ENCODE peak calls at places on chromosomes 6 and 20, in four cellular contexts. M is colonic mucosa, O is lung, S is neuronal stem cell. X is an unnamed sample. For H3K4me1, the result is how much of the 10 kb centered on the place peaks cover.

GRCh38 chr6:8243462-8243861 is 141.1 kb upstream of the EEF1E1 start:
- DNase-seq in O (no peak), M (no peak), S (no peak), X (no peak)

GRCh38 chr6:148502083-148502772 is 159.6 kb downstream of the SASH1 start:
- DNase-seq in S (no peak), M (no peak), O (no peak), X (no peak)

GRCh38 chr6:41153451-41153850 is 696 bp downstream of the TREML1 start:
- DNase-seq in O (no peak), S (no peak), M (no peak), X (no peak)

GRCh38 chr6:14806101-14806500 is 439.8 kb upstream of the JARID2 start:
- DNase-seq in O (no peak), M (no peak), S (no peak), X (no peak)

GRCh38 chr6:51934098-51934497 is 153.3 kb downstream of the PKHD1 start:
- DNase-seq in M (no peak), S (no peak), O (no peak), X (no peak)

GRCh38 chr6:40427196-40427595 is 160.0 kb downstream of the LRFN2 start:
- DNase-seq in O (no peak), M (no peak), S (no peak), X (no peak)

GRCh38 chr20:58228484-58229197 is at the start of gene ANKRD60:
- DNase-seq in S (peak), O (no peak), M (no peak), X (peak)

GRCh38 chr6:17589402-17590116 is 10.5 kb upstream of the FAM8A1 start:
- DNase-seq in S (no peak), O (peak), M (peak), X (no peak)

GRCh38 chr20:21183722-21184121 is 57.8 kb downstream of the KIZ start:
- DNase-seq in O (no peak), M (no peak), S (no peak), X (no peak)

GRCh38 chr6:150527100-150527499 is 72.6 kb upstream of the PLEKHG1 start:
- DNase-seq in O (no peak), S (no peak), M (peak), X (no peak)

GRCh38 chr20:38931984-38932383 is 5.8 kb downstream of the FAM83D start:
- DNase-seq in O (no peak), M (no peak), S (no peak), X (no peak)

GRCh38 chr6:105992315-105992961 is 93.7 kb upstream of the PRDM1 start:
- DNase-seq in M (peak), S (peak), O (peak), X (peak)

GRCh38 chr20:22824077-22824476 is 211.0 kb upstream of the SSTR4 start:
- DNase-seq in S (no peak), O (no peak), M (no peak), X (no peak)

GRCh38 chr20:19807901-19808300 is 49.8 kb downstream of the RIN2 start:
- DNase-seq in S (no peak), M (no peak), O (no peak), X (no peak)

GRCh38 chr20:47489448-47489872 is 12.2 kb upstream of the NCOA3 start:
- DNase-seq in O (no peak), S (no peak), M (no peak), X (no peak)

GRCh38 chr6:111771084-111771411 is 102.2 kb downstream of the FYN start:
- DNase-seq in O (no peak), M (no peak), S (no peak), X (no peak)

GRCh38 chr6:145729887-145730286 is 5.4 kb downstream of the EPM2A start:
- DNase-seq in S (no peak), M (no peak), O (no peak), X (no peak)

GRCh38 chr20:24769878-24770627 is 179.0 kb upstream of the CST7 start:
- DNase-seq in S (no peak), O (no peak), M (no peak), X (no peak)

GRCh38 chr20:59010995-59011873 is 4.2 kb upstream of the CTSZ start:
- DNase-seq in S (no peak), O (no peak), M (no peak), X (no peak)

GRCh38 chr6:39388526-39389371 is 66.2 kb upstream of the KCNK16 start:
- DNase-seq in S (no peak), M (no peak), O (no peak), X (no peak)

GRCh38 chr6:54579011-54579410 is 267.6 kb upstream of the FAM83B start:
- DNase-seq in M (no peak), O (no peak), S (peak), X (no peak)

GRCh38 chr20:31430568-31431095 is 9.8 kb upstream of the DEFB123 start:
- DNase-seq in M (no peak), S (no peak), O (no peak), X (no peak)

GRCh38 chr20:33985280-33985679 is 8.4 kb upstream of the RALY start:
- DNase-seq in M (no peak), S (no peak), O (no peak), X (no peak)

GRCh38 chr6:130933712-130934200 is 106.5 kb downstream of the SMLR1 start:
- DNase-seq in M (no peak), O (no peak), S (no peak), X (no peak)

GRCh38 chr6:165098165-165098564 is 211.2 kb downstream of the C6orf118 start:
- DNase-seq in O (no peak), S (no peak), M (no peak), X (no peak)

GRCh38 chr6:113370508-113370907 is 486.6 kb upstream of the MARCKS start:
- DNase-seq in O (no peak), S (no peak), M (no peak), X (no peak)

GRCh38 chr6:23246901-23247300 is 677.5 kb downstream of the HDGFL1 start:
- DNase-seq in S (no peak), M (no peak), O (no peak), X (no peak)

GRCh38 chr20:36859282-36859555 is 16.7 kb upstream of the TLDC2 start:
- DNase-seq in O (no peak), S (no peak), M (no peak), X (no peak)

GRCh38 chr20:15643713-15644112 is 929.5 kb downstream of the KIF16B start:
- DNase-seq in O (no peak), M (no peak), S (no peak), X (no peak)

GRCh38 chr20:21272279-21272678 is 30.9 kb upstream of the XRN2 start:
- DNase-seq in M (no peak), O (no peak), S (no peak), X (no peak)

GRCh38 chr6:167162591-167162990 is 4.8 kb upstream of the GPR31 start:
- DNase-seq in S (no peak), O (no peak), M (no peak), X (no peak)

GRCh38 chr6:119495230-119495683 is 145.7 kb upstream of the MAN1A1 start:
- DNase-seq in M (peak), O (no peak), S (no peak), X (no peak)

GRCh38 chr6:113825776-113826175 is 31.4 kb upstream of the MARCKS start:
- DNase-seq in M (peak), S (no peak), O (peak), X (no peak)

GRCh38 chr6:411402-412145 is 20.0 kb downstream of the IRF4 start:
- DNase-seq in S (no peak), O (no peak), M (no peak), X (no peak)

GRCh38 chr6:110590821-110591351 is 114.5 kb upstream of the SLC22A16 start:
- DNase-seq in O (no peak), S (no peak), M (no peak), X (no peak)

GRCh38 chr20:11176431-11176830 is 502.6 kb upstream of the JAG1 start:
- DNase-seq in M (no peak), S (no peak), O (no peak), X (no peak)

GRCh38 chr20:14609328-14610221 is 272.2 kb upstream of the FLRT3 start:
- DNase-seq in S (no peak), M (no peak), O (no peak), X (no peak)

GRCh38 chr20:42442728-42443127 is 747.0 kb downstream of the PTPRT start:
- DNase-seq in O (no peak), S (no peak), M (no peak), X (no peak)
- H3K27ac ChIP-seq in O (no peak), S (no peak), M (no peak), X (no peak)

DNA sequence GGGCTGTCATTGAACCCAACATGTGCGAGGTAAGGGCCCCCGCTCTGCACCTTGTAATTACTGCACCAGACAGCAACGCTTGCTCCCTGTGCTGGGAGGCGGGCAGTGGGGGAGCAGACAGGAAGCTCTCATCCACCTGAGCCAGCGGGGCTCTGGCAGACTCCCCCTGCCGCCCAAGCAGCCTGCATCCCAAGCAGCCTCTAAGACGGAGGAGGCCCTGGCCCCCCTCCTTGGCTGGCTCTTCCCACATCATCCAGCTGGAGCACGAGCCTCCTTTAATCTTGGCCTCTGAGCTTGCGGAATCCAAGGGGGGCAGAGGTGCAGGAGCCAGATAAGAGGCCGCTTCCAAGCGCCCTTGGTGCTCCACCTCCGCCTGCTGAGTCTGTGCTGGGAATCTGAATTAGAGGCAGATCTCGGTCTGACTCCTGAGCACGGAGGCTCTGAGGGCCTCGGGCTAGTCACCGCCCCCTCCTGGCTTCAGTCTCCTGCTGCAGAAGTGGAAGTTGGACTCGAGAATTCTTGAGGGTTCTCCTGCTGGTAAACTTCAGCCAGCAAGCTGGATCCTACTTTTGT is 40.0 kb upstream of the CDH22 start:
- DNase-seq in O (no peak), S (peak), M (no peak), X (no peak)
- H3K4me1 ChIP-seq in O (under half), S (under half), M (under half), X (under half)

GRCh38 chr20:63007722-63008488 is 1.1 kb upstream of the BHLHE23 start:
- DNase-seq in S (no peak), M (no peak), O (no peak), X (no peak)

GRCh38 chr20:63011798-63012197 is 5.0 kb upstream of the BHLHE23 start:
- DNase-seq in O (no peak), S (no peak), M (no peak), X (no peak)

GRCh38 chr20:63009044-63009961 is 2.5 kb upstream of the BHLHE23 start:
- DNase-seq in M (peak), S (peak), O (peak), X (peak)

GRCh38 chr20:63008541-63009043 is 1.8 kb upstream of the BHLHE23 start:
- DNase-seq in M (no peak), S (no peak), O (no peak), X (no peak)

DNA sequence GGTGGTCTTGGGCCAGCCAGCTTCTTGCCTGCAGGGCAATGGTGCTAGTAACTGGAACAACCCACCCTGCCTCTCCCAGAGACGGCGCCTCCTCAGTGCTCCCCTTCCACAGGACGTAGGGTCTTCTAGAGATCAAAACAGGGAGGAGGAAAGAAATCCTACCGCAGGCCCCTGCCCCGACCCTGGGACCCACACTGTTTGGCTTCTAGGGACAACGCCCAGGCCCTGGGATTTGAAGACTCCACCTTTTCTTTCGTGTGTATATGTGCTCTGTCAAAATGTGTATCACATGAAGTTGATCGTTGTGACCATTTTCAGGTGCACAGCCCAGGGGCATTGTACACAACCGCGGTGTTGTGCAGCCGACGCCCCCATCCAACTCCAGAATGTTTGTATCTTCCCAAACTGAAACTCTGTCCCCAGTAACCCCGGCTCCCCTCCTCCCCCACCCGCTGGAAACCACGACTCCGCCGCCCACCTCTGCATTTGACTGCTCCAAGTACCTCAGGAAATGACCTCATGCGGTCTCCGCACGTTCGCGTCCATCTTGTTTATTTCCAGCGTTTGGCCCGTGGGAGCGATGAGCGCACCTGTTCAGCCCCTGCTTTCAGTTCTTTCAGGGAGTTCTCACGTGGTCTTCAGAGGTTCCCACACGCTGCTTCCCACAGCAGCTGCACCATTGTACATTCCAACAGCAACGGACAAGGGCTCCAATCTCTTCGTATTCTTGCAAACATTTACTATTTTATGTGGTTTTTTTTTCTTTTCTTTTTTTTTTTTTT is 3.4 kb upstream of the BHLHE23 start:
- DNase-seq in O (no peak), M (peak), S (no peak), X (peak)
- H3K4me3 ChIP-seq in O (no peak), M (no peak), S (no peak), X (peak)

GRCh38 chr6:108563292-108563691 is 2.6 kb downstream of the FOXO3 start:
- DNase-seq in O (no peak), S (no peak), M (no peak), X (no peak)

GRCh38 chr6:108561742-108562502 is 1.2 kb downstream of the FOXO3 start:
- DNase-seq in S (peak), O (peak), M (peak), X (no peak)

GRCh38 chr6:108564178-108564577 is 3.5 kb downstream of the FOXO3 start:
- DNase-seq in O (no peak), M (no peak), S (no peak), X (no peak)

GRCh38 chr6:108560463-108561308 is at the start of gene FOXO3:
- DNase-seq in S (peak), O (peak), M (peak), X (peak)

DNA sequence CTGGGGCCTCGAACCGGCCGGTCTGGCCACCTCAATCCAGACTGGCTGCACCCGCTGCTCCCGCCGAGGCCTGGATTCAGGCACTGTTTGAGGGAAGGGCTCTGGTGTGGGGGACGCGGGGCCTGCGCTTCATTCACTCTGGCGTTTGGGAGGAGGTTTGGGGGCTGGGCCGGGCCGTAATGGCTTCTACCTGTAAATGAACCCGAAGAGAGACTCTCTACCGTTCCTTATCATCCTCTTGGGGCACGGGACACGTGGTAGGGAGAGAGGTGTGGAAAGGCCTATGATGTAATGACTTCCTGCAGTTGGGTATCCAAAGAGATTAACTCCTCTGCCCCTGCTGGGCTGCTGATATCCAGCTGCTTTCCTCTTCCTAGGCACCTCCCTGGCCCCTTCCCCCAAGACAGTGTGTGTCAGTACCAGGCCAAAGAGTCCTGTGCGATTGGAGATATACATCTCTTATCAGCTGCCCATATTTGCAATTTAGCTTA is 1.8 kb downstream of the FOXO3 start:
- DNase-seq in M (peak), S (peak), O (peak), X (no peak)
- H3K27ac ChIP-seq in M (peak), S (no peak), O (peak), X (no peak)

GRCh38 chr6:121482004-121482693 is 46.7 kb downstream of the GJA1 start:
- DNase-seq in M (no peak), O (no peak), S (no peak), X (no peak)
- H3K4me1 ChIP-seq in M (under half), O (under half), S (under half), X (under half)